ENCODE peak calls at places on chromosomes 6 and 20, in ten cellular contexts. H, J, I, W, P, E, A, L, F and Y are unnamed samples.

GRCh38 chr6:43936476-43936875 is 166.5 kb downstream of the VEGFA start:
- DNase-seq in H (no peak), J (no peak), I (no peak), W (no peak), P (no peak), E (no peak), A (no peak), L (no peak), F (no peak), Y (no peak)

GRCh38 chr6:29667158-29667557 is 10.3 kb downstream of the MOG start:
- DNase-seq in H (no peak), J (no peak), I (no peak), W (no peak), P (no peak), E (no peak), A (no peak), L (peak), F (no peak), Y (no peak)

GRCh38 chr6:160634706-160635105 is 29.4 kb downstream of the LPA start:
- DNase-seq in H (no peak), J (peak), I (no peak), W (no peak), P (no peak), E (no peak), A (peak), L (no peak), F (no peak), Y (peak)

GRCh38 chr6:27672113-27672799 is 199.4 kb upstream of the ZNF184 start:
- DNase-seq in H (no peak), J (no peak), I (peak), W (peak), P (peak), E (no peak), A (peak), L (peak), F (peak), Y (no peak)

GRCh38 chr6:15297895-15298590 is 52.2 kb downstream of the JARID2 start:
- DNase-seq in H (no peak), J (no peak), I (no peak), W (no peak), P (no peak), E (no peak), A (no peak), L (no peak), F (no peak), Y (no peak)

GRCh38 chr6:160275511-160276003 is 16.9 kb upstream of the SLC22A2 start:
- DNase-seq in H (no peak), J (no peak), I (no peak), W (no peak), P (no peak), E (no peak), A (no peak), L (no peak), F (no peak), Y (no peak)

GRCh38 chr6:34465551-34466241 is at the start of gene PACSIN1:
- DNase-seq in H (no peak), J (no peak), I (no peak), W (no peak), P (no peak), E (no peak), A (no peak), L (no peak), F (no peak), Y (no peak)

GRCh38 chr6:40788661-40789111 is 201.5 kb upstream of the LRFN2 start:
- DNase-seq in H (no peak), J (peak), I (no peak), W (no peak), P (no peak), E (no peak), A (no peak), L (no peak), F (no peak), Y (no peak)

GRCh38 chr6:157063176-157063934 is 260.0 kb downstream of the TMEM242 start:
- DNase-seq in H (no peak), J (no peak), I (no peak), W (no peak), P (no peak), E (no peak), A (no peak), L (no peak), F (no peak), Y (no peak)

GRCh38 chr20:37375227-37375626 is 29.3 kb downstream of the SRC start:
- DNase-seq in H (no peak), J (no peak), I (no peak), W (no peak), P (no peak), E (no peak), A (no peak), L (no peak), F (no peak), Y (peak)

GRCh38 chr6:121886223-121886830 is 450.9 kb downstream of the GJA1 start:
- DNase-seq in H (no peak), J (no peak), I (no peak), W (no peak), P (peak), E (no peak), A (no peak), L (no peak), F (no peak), Y (no peak)

GRCh38 chr20:9978395-9979004 is 56.3 kb upstream of the ANKEF1 start:
- DNase-seq in H (peak), J (peak), I (peak), W (peak), P (peak), E (no peak), A (peak), L (peak), F (peak), Y (no peak)

GRCh38 chr6:35728663-35729348 is 8.0 kb upstream of the ARMC12 start:
- DNase-seq in H (no peak), J (peak), I (no peak), W (peak), P (no peak), E (no peak), A (peak), L (no peak), F (peak), Y (peak)

GRCh38 chr6:136719280-136720044 is 72.8 kb downstream of the MAP3K5 start:
- DNase-seq in H (no peak), J (no peak), I (no peak), W (no peak), P (peak), E (no peak), A (no peak), L (no peak), F (no peak), Y (no peak)

GRCh38 chr6:157456524-157456829 is 75.5 kb downstream of the ZDHHC14 start:
- DNase-seq in H (no peak), J (no peak), I (no peak), W (peak), P (no peak), E (no peak), A (no peak), L (no peak), F (no peak), Y (no peak)

GRCh38 chr6:85975957-85976356 is 333.3 kb upstream of the SYNCRIP start:
- DNase-seq in H (no peak), J (no peak), I (no peak), W (no peak), P (no peak), E (no peak), A (no peak), L (no peak), F (no peak), Y (no peak)

GRCh38 chr6:19805146-19805515 is 32.0 kb upstream of the ID4 start:
- DNase-seq in H (no peak), J (no peak), I (peak), W (no peak), P (peak), E (no peak), A (no peak), L (no peak), F (no peak), Y (no peak)

GRCh38 chr6:160071805-160072687 is 49.6 kb upstream of the SLC22A1 start:
- DNase-seq in H (no peak), J (no peak), I (no peak), W (no peak), P (no peak), E (no peak), A (no peak), L (no peak), F (no peak), Y (no peak)

GRCh38 chr6:34414999-34415858 is 10.6 kb downstream of the RPS10 start:
- DNase-seq in H (no peak), J (peak), I (peak), W (peak), P (peak), E (no peak), A (no peak), L (peak), F (peak), Y (no peak)

GRCh38 chr6:142118926-142119325 is 13.8 kb upstream of the GJE1 start:
- DNase-seq in H (no peak), J (no peak), I (no peak), W (no peak), P (peak), E (no peak), A (no peak), L (no peak), F (no peak), Y (no peak)

GRCh38 chr6:133705071-133705470 is 183.8 kb upstream of the TCF21 start:
- DNase-seq in H (no peak), J (no peak), I (no peak), W (no peak), P (peak), E (no peak), A (no peak), L (no peak), F (no peak), Y (no peak)

GRCh38 chr6:56808871-56809359 is 146.0 kb upstream of the BEND6 start:
- DNase-seq in H (no peak), J (no peak), I (no peak), W (no peak), P (peak), E (no peak), A (no peak), L (no peak), F (no peak), Y (no peak)

GRCh38 chr6:49915035-49915434 is 48.7 kb upstream of the CRISP1 start:
- DNase-seq in H (no peak), J (no peak), I (no peak), W (no peak), P (no peak), E (no peak), A (no peak), L (no peak), F (no peak), Y (no peak)

GRCh38 chr20:35601021-35601973 is 14.3 kb upstream of the SPAG4 start:
- DNase-seq in H (no peak), J (peak), I (no peak), W (peak), P (peak), E (no peak), A (no peak), L (peak), F (peak), Y (peak)
- H3K4me3 ChIP-seq in H (peak), J (peak), I (no peak), W (peak), P (peak), E (peak), A (peak), L (no peak), F (peak), Y (peak)

GRCh38 chr20:41046716-41047115 is 18.1 kb downstream of the TOP1 start:
- DNase-seq in H (no peak), J (no peak), I (no peak), W (no peak), P (peak), E (no peak), A (no peak), L (no peak), F (no peak), Y (no peak)

GRCh38 chr20:41047279-41047974 is 18.8 kb downstream of the TOP1 start:
- DNase-seq in H (no peak), J (no peak), I (no peak), W (no peak), P (no peak), E (no peak), A (no peak), L (no peak), F (no peak), Y (no peak)

GRCh38 chr20:41048475-41049242 is 20.0 kb downstream of the TOP1 start:
- DNase-seq in H (no peak), J (no peak), I (no peak), W (no peak), P (no peak), E (no peak), A (no peak), L (no peak), F (no peak), Y (no peak)

GRCh38 chr20:41049451-41049850 is 20.8 kb downstream of the TOP1 start:
- DNase-seq in H (no peak), J (no peak), I (no peak), W (no peak), P (no peak), E (no peak), A (no peak), L (no peak), F (no peak), Y (no peak)

DNA sequence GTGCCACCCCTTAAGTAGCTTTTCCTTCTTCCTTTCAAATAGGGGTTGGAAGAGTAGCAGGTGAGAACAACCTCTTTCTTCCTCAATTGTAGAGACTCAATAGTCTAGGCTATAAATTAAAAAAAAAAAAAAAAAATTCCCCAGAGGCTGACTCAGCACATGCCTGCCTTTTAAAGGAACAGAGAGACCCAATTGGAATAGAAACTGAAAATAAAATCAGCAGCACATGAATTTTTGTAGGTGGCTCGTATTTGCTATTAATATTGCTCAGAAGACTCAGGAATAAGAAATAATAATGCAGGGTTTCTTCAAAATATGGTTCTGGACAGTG is 19.3 kb downstream of the TOP1 start:
- DNase-seq in H (no peak), J (no peak), I (no peak), W (no peak), P (no peak), E (no peak), A (no peak), L (no peak), F (no peak), Y (no peak)
- H3K4me3 ChIP-seq in H (peak), J (peak), I (no peak), W (no peak), P (no peak), E (no peak), A (peak), L (no peak), F (no peak), Y (peak)

GRCh38 chr20:12554416-12554815 is 454.4 kb upstream of the SPTLC3 start:
- DNase-seq in H (no peak), J (no peak), I (no peak), W (no peak), P (no peak), E (no peak), A (peak), L (no peak), F (no peak), Y (no peak)
- H3K4me3 ChIP-seq in H (no peak), J (no peak), I (no peak), W (no peak), P (no peak), E (no peak), A (no peak), L (no peak), F (no peak), Y (no peak)

DNA sequence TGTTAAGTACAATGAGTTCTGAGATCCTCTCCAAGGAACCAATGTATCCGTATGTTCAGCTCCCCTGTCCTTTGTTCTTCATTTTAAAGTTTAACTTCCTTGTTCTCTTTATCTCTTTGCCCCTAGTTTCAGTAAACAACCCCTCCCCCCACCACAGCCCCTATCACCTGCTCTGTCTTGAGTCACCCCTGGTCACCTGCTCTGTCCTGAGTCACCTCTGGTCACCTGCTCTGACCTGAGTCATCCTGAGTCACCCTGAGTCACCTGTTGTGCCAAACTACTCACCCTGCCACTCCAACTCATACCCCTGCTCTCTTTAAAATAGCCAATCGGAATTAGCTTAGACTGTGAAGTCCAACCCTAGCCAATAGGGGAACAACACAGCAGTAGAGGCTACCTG is 288.7 kb upstream of the CDYL start:
- DNase-seq in H (no peak), J (no peak), I (peak), W (no peak), P (no peak), E (no peak), A (peak), L (no peak), F (no peak), Y (no peak)
- H3K4me3 ChIP-seq in H (no peak), J (no peak), I (no peak), W (no peak), P (no peak), E (no peak), A (no peak), L (no peak), F (no peak), Y (no peak)

GRCh38 chr20:38806855-38807655 is 1.6 kb downstream of the PPP1R16B start:
- DNase-seq in H (no peak), J (peak), I (no peak), W (no peak), P (no peak), E (no peak), A (no peak), L (no peak), F (no peak), Y (no peak)
- H3K4me3 ChIP-seq in H (peak), J (peak), I (no peak), W (peak), P (no peak), E (peak), A (no peak), L (peak), F (peak), Y (peak)

GRCh38 chr6:114339706-114340105 is 3.1 kb downstream of the HS3ST5 start:
- DNase-seq in H (no peak), J (no peak), I (no peak), W (no peak), P (peak), E (no peak), A (no peak), L (no peak), F (no peak), Y (no peak)
- H3K4me3 ChIP-seq in H (no peak), J (no peak), I (no peak), W (no peak), P (no peak), E (no peak), A (no peak), L (peak), F (no peak), Y (no peak)

DNA sequence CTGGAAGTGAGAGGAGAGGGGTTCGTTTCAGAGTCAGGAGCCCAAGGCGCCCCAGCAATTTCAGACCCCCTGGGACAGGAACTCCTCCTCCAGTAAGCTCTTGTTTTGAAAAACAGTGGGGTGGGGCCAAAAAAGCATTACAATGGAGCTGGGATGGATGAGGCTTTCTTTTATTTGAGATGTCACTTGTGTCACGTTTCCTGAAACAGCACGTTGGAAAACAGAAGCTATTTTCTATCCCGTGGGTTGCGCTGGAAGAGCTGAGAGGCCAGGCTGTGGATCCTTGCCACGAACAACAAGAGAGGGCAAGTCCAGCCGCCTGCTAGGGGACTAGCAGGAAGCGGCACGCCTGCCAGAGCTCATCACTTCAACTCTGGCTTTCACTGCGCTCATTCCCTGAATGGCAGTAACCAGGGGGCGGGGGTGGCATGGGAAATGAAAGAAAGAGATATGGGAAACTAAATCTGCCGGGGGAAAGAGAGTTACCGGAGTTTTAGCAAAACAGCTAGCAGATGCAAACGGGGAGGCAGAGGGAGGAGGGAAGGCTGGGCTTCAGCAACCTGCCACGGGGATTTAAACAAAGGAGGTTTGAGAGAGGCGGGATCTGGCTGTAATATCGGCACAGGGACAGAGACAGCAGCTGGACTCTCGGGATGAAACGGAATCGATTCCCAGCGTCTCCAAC is 34.6 kb downstream of the GCNT2 start:
- DNase-seq in H (no peak), J (no peak), I (no peak), W (no peak), P (peak), E (no peak), A (no peak), L (peak), F (peak), Y (no peak)
- H3K4me3 ChIP-seq in H (no peak), J (no peak), I (no peak), W (no peak), P (peak), E (peak), A (peak), L (peak), F (peak), Y (peak)

DNA sequence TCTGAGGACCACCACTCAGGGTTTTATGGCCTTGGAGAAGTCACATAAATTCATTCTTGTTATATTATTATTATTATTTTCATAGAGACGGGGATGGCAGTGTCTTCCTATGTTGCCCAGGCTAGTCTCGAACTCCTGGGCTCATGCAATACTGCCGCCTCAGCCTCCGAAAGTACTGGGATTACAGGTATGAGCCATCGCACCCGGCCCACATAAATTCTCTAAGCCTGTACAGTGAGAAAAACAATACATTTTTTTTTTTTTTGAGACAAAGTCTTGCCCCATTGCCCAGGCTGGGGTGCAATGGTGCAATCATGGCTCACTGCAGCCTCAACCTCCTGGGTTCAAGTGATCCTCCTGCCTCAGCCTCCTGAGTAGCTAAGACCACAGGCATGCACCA is 753 bp upstream of the FASTKD5 start:
- DNase-seq in H (no peak), J (no peak), I (no peak), W (no peak), P (no peak), E (no peak), A (no peak), L (no peak), F (no peak), Y (no peak)
- H3K4me3 ChIP-seq in H (peak), J (peak), I (peak), W (peak), P (no peak), E (no peak), A (peak), L (peak), F (peak), Y (peak)

GRCh38 chr20:22586645-22587310 is 2.4 kb upstream of the FOXA2 start:
- DNase-seq in H (no peak), J (no peak), I (no peak), W (no peak), P (no peak), E (no peak), A (no peak), L (no peak), F (peak), Y (peak)

GRCh38 chr20:22584630-22584921 is 204 bp upstream of the FOXA2 start:
- DNase-seq in H (no peak), J (no peak), I (no peak), W (no peak), P (no peak), E (no peak), A (no peak), L (no peak), F (peak), Y (no peak)

GRCh38 chr20:22584922-22585785 is 782 bp upstream of the FOXA2 start:
- DNase-seq in H (no peak), J (no peak), I (no peak), W (no peak), P (no peak), E (no peak), A (no peak), L (no peak), F (peak), Y (peak)

GRCh38 chr20:22583773-22584629 is at the start of gene FOXA2:
- DNase-seq in H (no peak), J (no peak), I (no peak), W (no peak), P (no peak), E (no peak), A (no peak), L (no peak), F (peak), Y (peak)

DNA sequence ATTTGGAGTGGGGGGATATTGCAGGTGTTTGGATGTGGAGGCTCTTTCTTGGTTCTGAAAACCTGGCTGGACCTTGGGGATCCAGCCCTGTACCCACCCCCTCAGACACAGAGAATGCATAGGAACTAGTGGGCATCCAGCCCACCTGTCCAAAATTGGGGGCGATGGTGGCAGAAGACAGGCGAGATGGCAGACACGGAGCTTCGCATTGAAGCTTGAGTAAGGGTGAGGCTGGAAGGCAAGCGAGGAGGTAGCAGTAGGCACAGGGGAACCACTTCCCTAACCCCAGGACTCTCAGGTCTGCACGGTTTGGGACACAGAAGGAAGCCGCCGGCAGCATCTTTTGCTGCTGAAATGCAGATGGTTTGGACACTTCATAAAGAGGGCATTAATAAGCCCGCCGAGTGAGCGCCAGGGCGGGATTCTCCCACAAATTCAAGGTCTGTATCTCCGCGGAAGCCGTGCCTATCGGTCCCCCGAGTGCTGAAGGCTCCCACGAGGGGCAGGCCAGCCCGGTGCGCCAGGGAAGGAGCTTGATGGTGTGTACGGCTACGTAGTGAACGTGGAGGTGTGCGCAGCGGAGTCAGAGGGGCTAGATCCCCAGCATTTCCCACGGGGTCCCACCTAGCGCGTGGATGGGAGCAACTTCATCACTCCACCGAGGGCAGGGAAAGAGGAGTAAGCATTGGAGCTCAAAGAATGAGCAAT is 1.6 kb upstream of the FOXA2 start:
- DNase-seq in H (no peak), J (no peak), I (no peak), W (no peak), P (no peak), E (no peak), A (no peak), L (no peak), F (peak), Y (no peak)
- H3K4me3 ChIP-seq in H (no peak), J (no peak), I (no peak), W (no peak), P (no peak), E (no peak), A (no peak), L (no peak), F (no peak), Y (peak)